ENCODE peak calls at places on chromosomes 7 and 10, in ten cellular contexts. Z, Y, H, N, T, P, A, L, V and K are unnamed samples.
A peak's percentile ranks its signal among the peaks of the same experiment; 100 is the strongest.

GRCh38 chr7:135100856-135101255 is 47.0 kb upstream of the TMEM140 start:
- DNase-seq in Z (peak; percentile 32), Y (no peak), H (no peak), N (no peak), T (peak; percentile 29), P (no peak), A (no peak), L (no peak), V (no peak), K (peak; percentile 11)

GRCh38 chr10:122487231-122487765 is 25.9 kb downstream of the HTRA1 start:
- DNase-seq in Z (no peak), Y (no peak), H (no peak), N (no peak), T (no peak), P (no peak), A (no peak), L (no peak), V (no peak), K (no peak)

GRCh38 chr7:52135403-52135802 is 818.8 kb upstream of the COBL start:
- DNase-seq in Z (no peak), Y (no peak), H (no peak), N (no peak), T (no peak), P (no peak), A (no peak), L (no peak), V (no peak), K (no peak)

GRCh38 chr7:44847509-44847919 is 373 bp downstream of the H2AZ2 start:
- DNase-seq in Z (peak; percentile 86), Y (peak; percentile 90), H (peak; percentile 73), N (peak; percentile 89), T (peak; percentile 95), P (peak; percentile 49), A (peak; percentile 94), L (peak; percentile 92), V (peak; percentile 66), K (peak; percentile 90)

GRCh38 chr10:92574545-92575377 is 868 bp upstream of the IDE start:
- DNase-seq in Z (no peak), Y (no peak), H (no peak), N (peak; percentile 50), T (no peak), P (no peak), A (no peak), L (no peak), V (no peak), K (no peak)

GRCh38 chr10:5775705-5776104 is 37.5 kb downstream of the GDI2 start:
- DNase-seq in Z (no peak), Y (no peak), H (peak; percentile 54), N (peak; percentile 28), T (no peak), P (no peak), A (peak; percentile 60), L (no peak), V (peak; percentile 42), K (no peak)

GRCh38 chr10:75611081-75611971 is 179.9 kb downstream of the LRMDA start:
- DNase-seq in Z (no peak), Y (no peak), H (no peak), N (no peak), T (no peak), P (no peak), A (no peak), L (no peak), V (no peak), K (no peak)

GRCh38 chr10:24259365-24260125 is 50.6 kb downstream of the KIAA1217 start:
- DNase-seq in Z (no peak), Y (no peak), H (no peak), N (no peak), T (no peak), P (no peak), A (no peak), L (no peak), V (no peak), K (no peak)

GRCh38 chr10:1056326-1057105 is at the start of gene WDR37:
- DNase-seq in Z (peak; percentile 83), Y (peak; percentile 87), H (peak; percentile 82), N (peak; percentile 96), T (peak; percentile 92), P (peak; percentile 56), A (peak; percentile 86), L (peak; percentile 61), V (peak; percentile 78), K (peak; percentile 88)

GRCh38 chr10:124732931-124733536 is 11.1 kb downstream of the FAM53B start:
- DNase-seq in Z (no peak), Y (peak; percentile 74), H (peak; percentile 66), N (peak; percentile 66), T (peak; percentile 61), P (no peak), A (no peak), L (no peak), V (no peak), K (peak; percentile 73)

GRCh38 chr7:1046722-1047679 is 2.7 kb downstream of the GPR146 start:
- DNase-seq in Z (no peak), Y (no peak), H (no peak), N (no peak), T (no peak), P (no peak), A (no peak), L (no peak), V (no peak), K (no peak)

GRCh38 chr7:100803398-100804161 is 23.7 kb downstream of the EPHB4 start:
- DNase-seq in Z (peak; percentile 93), Y (peak; percentile 93), H (peak; percentile 25), N (peak; percentile 95), T (peak; percentile 97), P (peak; percentile 88), A (peak; percentile 53), L (peak; percentile 15), V (no peak), K (peak; percentile 86)

GRCh38 chr7:86904949-86905834 is 154.3 kb downstream of the ELAPOR2 start:
- DNase-seq in Z (peak; percentile 28), Y (no peak), H (no peak), N (peak; percentile 6), T (peak; percentile 53), P (no peak), A (no peak), L (no peak), V (no peak), K (no peak)

GRCh38 chr7:108132551-108133265 is 2.5 kb upstream of the LAMB4 start:
- DNase-seq in Z (peak; percentile 93), Y (no peak), H (no peak), N (no peak), T (peak; percentile 70), P (no peak), A (no peak), L (no peak), V (no peak), K (no peak)

GRCh38 chr10:32317795-32318194 is 29.2 kb downstream of the EPC1 start:
- DNase-seq in Z (no peak), Y (no peak), H (no peak), N (peak; percentile 57), T (no peak), P (no peak), A (no peak), L (no peak), V (no peak), K (no peak)

GRCh38 chr7:159130820-159131219 is 13.8 kb downstream of the VIPR2 start:
- DNase-seq in Z (no peak), Y (no peak), H (no peak), N (no peak), T (no peak), P (no peak), A (no peak), L (no peak), V (no peak), K (peak; percentile 21)

GRCh38 chr10:92573091-92573797 is 649 bp downstream of the IDE start:
- DNase-seq in Z (peak; percentile 62), Y (no peak), H (no peak), N (peak; percentile 43), T (peak; percentile 71), P (no peak), A (peak; percentile 30), L (no peak), V (no peak), K (no peak)

GRCh38 chr7:89607797-89608196 is 546.5 kb upstream of the STEAP1 start:
- DNase-seq in Z (no peak), Y (no peak), H (no peak), N (no peak), T (no peak), P (no peak), A (peak; percentile 26), L (no peak), V (no peak), K (no peak)

GRCh38 chr10:64175271-64175962 is 654.2 kb downstream of the REEP3 start:
- DNase-seq in Z (no peak), Y (no peak), H (no peak), N (no peak), T (no peak), P (no peak), A (no peak), L (no peak), V (no peak), K (no peak)

GRCh38 chr10:103554488-103555320 is 61.2 kb downstream of the NEURL1 start:
- DNase-seq in Z (peak; percentile 68), Y (peak; percentile 65), H (no peak), N (peak; percentile 59), T (peak; percentile 51), P (no peak), A (no peak), L (no peak), V (no peak), K (peak; percentile 37)

GRCh38 chr7:27846388-27846787 is 106.4 kb downstream of the TAX1BP1 start:
- DNase-seq in Z (no peak), Y (no peak), H (no peak), N (no peak), T (no peak), P (no peak), A (no peak), L (no peak), V (no peak), K (no peak)

GRCh38 chr7:2046581-2047271 is 186.0 kb downstream of the MAD1L1 start:
- DNase-seq in Z (no peak), Y (no peak), H (no peak), N (no peak), T (no peak), P (no peak), A (no peak), L (no peak), V (no peak), K (no peak)